ENCODE peak calls at places on chromosomes 4 and X, in four cellular contexts. C, U, Y and I are unnamed samples.

GRCh38 chrX:15702488-15703371 is 35.3 kb upstream of the CA5B start:
- DNase-seq in C (no peak), U (no peak), Y (no peak), I (no peak)

GRCh38 chrX:19344207-19344534 is 444 bp downstream of the PDHA1 start:
- DNase-seq in C (no peak), U (no peak), Y (no peak), I (no peak)

GRCh38 chr4:154376461-154376860 is 115.1 kb downstream of the DCHS2 start:
- DNase-seq in C (no peak), U (no peak), Y (no peak), I (no peak)

GRCh38 chrX:10176121-10177003 is 19.6 kb downstream of the CLCN4 start:
- DNase-seq in C (no peak), U (no peak), Y (no peak), I (no peak)

GRCh38 chrX:133645977-133646750 is 230.9 kb upstream of the GPC4 start:
- DNase-seq in C (no peak), U (no peak), Y (no peak), I (peak; percentile 52)

GRCh38 chrX:283115-283845 is 2.1 kb downstream of the PLCXD1 start:
- DNase-seq in C (peak; percentile 78), U (no peak), Y (peak; percentile 94), I (peak; percentile 88)

GRCh38 chr4:37068580-37068979 is 176.0 kb upstream of the NWD2 start:
- DNase-seq in C (no peak), U (no peak), Y (peak; percentile 1), I (no peak)

GRCh38 chr4:114383721-114384120 is 214.9 kb upstream of the UGT8 start:
- DNase-seq in C (no peak), U (no peak), Y (no peak), I (peak; percentile 51)